ENCODE peak calls at places on chromosomes 11 and 22, in ten cellular contexts. P is colonic mucosa; A is sigmoid colon; U is tibial artery; M is neural progenitor cell; T is CD8-positive, alpha-beta T cell; G is kidney; V is PC-9; C is ascending aorta; K is adrenal gland. D is an unnamed sample.
A peak's percentile ranks its signal among the peaks of the same experiment; 100 is the strongest.

GRCh38 chr11:75475767-75476650 is 43.0 kb upstream of the KLHL35 start:
- DNase-seq in A (no peak), G (peak; percentile 90), V (peak; percentile 57), C (no peak), U (no peak), T (peak; percentile 4), P (peak; percentile 32), K (peak; percentile 83), M (no peak), D (no peak)

GRCh38 chr22:19143967-19144400 is 467 bp downstream of the ESS2 start:
- DNase-seq in V (no peak), A (no peak), K (no peak), C (no peak), U (no peak), G (no peak), P (no peak), T (no peak), M (no peak), D (no peak)

GRCh38 chr22:30234786-30235470 is 11.6 kb downstream of the LIF start:
- DNase-seq in U (no peak), C (no peak), G (no peak), P (no peak), T (no peak), A (no peak), M (no peak), K (peak; percentile 84), V (no peak), D (no peak)

GRCh38 chr22:42769574-42770447 is 49.1 kb upstream of the A4GALT start:
- DNase-seq in C (peak; percentile 86), A (peak; percentile 85), G (peak; percentile 90), V (peak; percentile 43), K (peak; percentile 92), P (peak; percentile 41), T (no peak), U (peak; percentile 85), M (peak; percentile 1), D (peak; percentile 55)

GRCh38 chr11:115164774-115165173 is 339.4 kb downstream of the CADM1 start:
- DNase-seq in P (no peak), V (no peak), C (no peak), T (no peak), U (no peak), K (peak; percentile 60), G (no peak), A (no peak), M (no peak), D (no peak)

GRCh38 chr11:24373516-24373915 is 123.3 kb upstream of the LUZP2 start:
- DNase-seq in T (no peak), V (no peak), C (no peak), M (no peak), G (no peak), P (no peak), A (no peak), U (no peak), K (no peak), D (no peak)

GRCh38 chr11:123473941-123474668 is 44.0 kb downstream of the GRAMD1B start:
- DNase-seq in A (peak; percentile 0), V (no peak), M (no peak), P (no peak), T (no peak), K (peak; percentile 27), C (no peak), G (no peak), U (no peak), D (no peak)

GRCh38 chr11:1297576-1298473 is 11.6 kb downstream of the TOLLIP start:
- DNase-seq in A (no peak), T (no peak), C (peak; percentile 51), U (no peak), G (peak; percentile 69), P (no peak), V (no peak), K (peak; percentile 52), M (no peak), D (no peak)

GRCh38 chr22:35334010-35334409 is 34.3 kb downstream of the TOM1 start:
- DNase-seq in U (no peak), P (no peak), K (no peak), G (no peak), M (no peak), C (no peak), V (no peak), A (no peak), T (no peak), D (no peak)

GRCh38 chr22:35335468-35335867 is 35.8 kb downstream of the TOM1 start:
- DNase-seq in V (peak; percentile 36), C (no peak), M (no peak), K (no peak), A (no peak), P (no peak), U (no peak), T (no peak), G (no peak), D (no peak)

GRCh38 chr22:35341090-35341874 is 39.6 kb upstream of the HMOX1 start:
- DNase-seq in K (no peak), A (no peak), V (no peak), T (no peak), C (no peak), M (no peak), U (no peak), P (no peak), G (peak; percentile 43), D (no peak)

GRCh38 chr22:35335936-35336781 is 36.5 kb downstream of the TOM1 start:
- DNase-seq in P (no peak), G (peak; percentile 67), V (no peak), C (no peak), U (no peak), M (no peak), T (no peak), A (peak; percentile 56), K (peak; percentile 95), D (no peak)

DNA sequence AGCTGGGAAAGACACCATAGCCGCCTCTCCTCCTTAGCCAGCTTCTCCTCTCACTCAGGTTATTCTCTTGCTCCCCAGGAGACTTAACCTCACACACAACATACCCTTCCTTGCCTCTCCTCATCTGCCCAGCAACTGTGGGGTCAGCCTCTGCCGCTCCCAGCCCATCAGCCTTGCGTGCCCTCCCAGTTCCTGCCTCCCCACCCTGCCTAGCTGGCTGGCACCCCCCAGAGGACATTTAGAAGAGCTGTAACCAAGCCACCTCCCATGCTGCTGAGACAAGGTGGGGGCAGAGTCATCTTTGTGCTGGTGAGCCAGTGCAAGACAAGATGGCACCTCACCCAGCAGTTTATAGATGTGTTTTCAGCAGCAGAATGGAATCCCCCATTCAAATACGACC is 38.2 kb downstream of the TOM1 start:
- DNase-seq in V (no peak), A (no peak), G (peak; percentile 37), U (no peak), M (no peak), K (no peak), C (no peak), P (no peak), T (no peak), D (no peak)
- TF ChIP-seq CTCF in V (no peak), A (no peak), G (no peak), U (no peak), M (peak; percentile 11), K (no peak), C (no peak), P (no peak), T (no peak), D (no peak)

GRCh38 chr11:47626234-47626633 is 16.1 kb downstream of the MTCH2 start:
- DNase-seq in V (no peak), M (no peak), T (no peak), K (no peak), P (no peak), A (no peak), C (no peak), G (no peak), U (no peak), D (no peak)

GRCh38 chr11:47615249-47615648 is 21.0 kb upstream of the C1QTNF4 start:
- DNase-seq in T (no peak), U (no peak), P (no peak), G (no peak), C (no peak), V (no peak), M (no peak), K (no peak), A (no peak), D (no peak)

GRCh38 chr11:47617417-47617809 is 23.2 kb upstream of the C1QTNF4 start:
- DNase-seq in A (no peak), P (no peak), G (no peak), K (peak; percentile 34), C (no peak), U (no peak), M (no peak), V (no peak), T (no peak), D (no peak)

GRCh38 chr11:47616726-47617416 is 22.7 kb upstream of the C1QTNF4 start:
- DNase-seq in M (peak; percentile 60), K (peak; percentile 85), C (no peak), P (peak; percentile 38), U (no peak), G (no peak), T (no peak), A (peak; percentile 71), V (peak; percentile 32), D (no peak)

DNA sequence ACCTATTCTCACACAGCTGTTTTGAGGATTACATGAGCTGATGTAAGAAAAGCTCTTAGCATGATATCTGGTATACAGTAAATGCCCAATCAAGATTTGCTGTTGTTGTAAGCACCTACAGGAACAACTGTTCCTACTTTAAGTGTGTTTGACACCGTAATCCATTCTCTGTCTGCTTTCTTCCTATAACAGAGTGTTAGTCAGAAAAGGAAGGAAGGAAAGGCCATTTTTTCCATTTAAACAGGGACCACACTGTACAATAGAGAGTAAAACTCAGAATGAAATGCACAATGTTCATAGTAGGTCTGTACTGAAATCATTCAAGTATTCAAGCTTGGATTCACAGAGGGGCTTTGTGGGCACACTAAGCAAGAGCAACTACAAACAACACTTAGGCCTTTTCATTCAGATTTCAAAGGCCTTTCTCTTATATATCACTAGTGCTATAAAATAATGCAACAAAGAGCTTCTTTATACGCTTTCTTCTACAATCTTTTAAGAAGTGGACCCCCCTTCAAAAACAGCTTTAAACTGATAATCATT is 21.5 kb downstream of the MTCH2 start:
- DNase-seq in T (no peak), K (no peak), V (no peak), M (no peak), A (no peak), U (no peak), C (no peak), P (no peak), G (no peak), D (no peak)
- H3K36me3 ChIP-seq in T (peaks cover 29% of the 10 kb centered on the region), K (no peaks in the 10 kb centered on the region), V (peaks cover 17% of the 10 kb centered on the region), M (peaks cover 7% of the 10 kb centered on the region), A (peaks cover 85% of the 10 kb centered on the region), U (peaks cover 70% of the 10 kb centered on the region), C (peaks cover 63% of the 10 kb centered on the region), P (peaks cover 8% of the 10 kb centered on the region), G (peaks cover 20% of the 10 kb centered on the region), D (peaks cover 36% of the 10 kb centered on the region)

GRCh38 chr11:45899086-45899447 is 8.0 kb downstream of the FREY1 start:
- DNase-seq in K (no peak), A (no peak), P (no peak), T (no peak), G (no peak), M (no peak), C (no peak), U (no peak), V (no peak), D (no peak)
- H3K4me3 ChIP-seq in K (no peak overlapping the region), A (peak overlapping the region; percentile 60), P (peak overlapping the region; percentile 45), T (peak overlapping the region; percentile 53), G (peak overlapping the region; percentile 56), M (peak overlapping the region; percentile 65), C (peak overlapping the region; percentile 70), U (peak overlapping the region; percentile 77), V (peak overlapping the region; percentile 60), D (peak overlapping the region; percentile 78)

DNA sequence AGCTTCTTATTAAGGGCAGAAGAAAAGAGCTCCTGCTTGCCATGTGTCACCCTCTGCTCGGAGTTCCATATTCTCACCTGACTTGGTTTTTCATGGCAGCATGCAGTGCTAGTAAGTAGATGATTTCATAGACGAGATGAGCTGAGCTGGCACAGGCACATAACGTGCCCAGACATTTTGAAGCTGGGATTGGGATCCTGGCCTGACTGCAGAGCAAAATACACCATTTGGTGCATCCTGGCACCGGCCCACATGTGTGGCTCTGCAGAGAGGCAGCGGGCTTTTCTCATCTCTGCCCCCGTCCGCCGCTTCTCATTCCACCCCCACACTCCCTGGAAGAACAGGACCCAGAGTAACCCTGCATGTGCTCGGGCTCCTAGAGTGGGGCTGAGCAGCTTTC is 24.8 kb downstream of the FAM118A start:
- DNase-seq in A (no peak), C (no peak), M (no peak), K (no peak), T (no peak), P (no peak), U (no peak), V (no peak), G (no peak), D (no peak)
- TF ChIP-seq CTCF in A (no peak), C (no peak), M (no peak), K (no peak), T (no peak), P (no peak), U (no peak), V (no peak), G (no peak), D (no peak)